ENCODE peak calls at places on chromosomes 7 and 10, in five cellular contexts. One of them, this sample, is unnamed. For H3K36me3, the result is how much of the 10 kb centered on the place peaks cover.

GRCh38 chr7:24728503-24729364 is 28.5 kb downstream of the GSDME start:
- DNase-seq in HCT116: no peak
- DNase-seq in spleen: no peak
- DNase-seq in transverse colon: no peak
- DNase-seq in stomach: no peak
- DNase-seq in this sample: no peak

GRCh38 chr7:49773939-49774458 is 561 bp downstream of the VWC2 start:
- DNase-seq in HCT116: no peak
- DNase-seq in spleen: no peak
- DNase-seq in transverse colon: no peak
- DNase-seq in stomach: no peak
- DNase-seq in this sample: no peak

GRCh38 chr10:122590158-122590557 is 29.6 kb downstream of the DMBT1 start:
- DNase-seq in HCT116: no peak
- DNase-seq in spleen: no peak
- DNase-seq in transverse colon: no peak
- DNase-seq in stomach: no peak
- DNase-seq in this sample: no peak

GRCh38 chr7:55158541-55158940 is 139.7 kb downstream of the EGFR start:
- DNase-seq in HCT116: no peak
- DNase-seq in spleen: no peak
- DNase-seq in transverse colon: no peak
- DNase-seq in stomach: no peak
- DNase-seq in this sample: no peak

GRCh38 chr7:124338861-124339260 is 306.0 kb upstream of the TMEM229A start:
- DNase-seq in HCT116: no peak
- DNase-seq in spleen: no peak
- DNase-seq in transverse colon: no peak
- DNase-seq in stomach: no peak
- DNase-seq in this sample: no peak

GRCh38 chr10:118374404-118374803 is 32.3 kb upstream of the FAM204A start:
- DNase-seq in HCT116: no peak
- DNase-seq in spleen: no peak
- DNase-seq in transverse colon: no peak
- DNase-seq in stomach: no peak
- DNase-seq in this sample: no peak

GRCh38 chr7:7567898-7568531 is 1.3 kb downstream of the MIOS start:
- DNase-seq in HCT116: no peak
- DNase-seq in spleen: no peak
- DNase-seq in transverse colon: no peak
- DNase-seq in stomach: no peak
- DNase-seq in this sample: no peak

GRCh38 chr7:150388709-150389531 is 9.8 kb downstream of the ZNF775 start:
- DNase-seq in HCT116: no peak
- DNase-seq in spleen: peak
- DNase-seq in transverse colon: peak
- DNase-seq in stomach: peak
- DNase-seq in this sample: peak

GRCh38 chr10:125062244-125063208 is 97.8 kb downstream of the CTBP2 start:
- DNase-seq in HCT116: no peak
- DNase-seq in spleen: no peak
- DNase-seq in transverse colon: no peak
- DNase-seq in stomach: no peak
- DNase-seq in this sample: no peak

GRCh38 chr10:34967411-34967880 is 122.7 kb downstream of the CUL2 start:
- DNase-seq in HCT116: no peak
- DNase-seq in spleen: no peak
- DNase-seq in transverse colon: no peak
- DNase-seq in stomach: peak
- DNase-seq in this sample: peak

GRCh38 chr10:35035641-35036040 is 54.5 kb downstream of the CUL2 start:
- DNase-seq in HCT116: no peak
- DNase-seq in spleen: no peak
- DNase-seq in transverse colon: no peak
- DNase-seq in stomach: no peak
- DNase-seq in this sample: no peak

GRCh38 chr7:98826811-98827231 is 43.0 kb downstream of the TMEM130 start:
- DNase-seq in HCT116: no peak
- DNase-seq in spleen: no peak
- DNase-seq in transverse colon: no peak
- DNase-seq in stomach: peak
- DNase-seq in this sample: peak

GRCh38 chr7:26653430-26653911 is 210.9 kb downstream of the SKAP2 start:
- DNase-seq in HCT116: no peak
- DNase-seq in spleen: no peak
- DNase-seq in transverse colon: peak
- DNase-seq in stomach: no peak
- DNase-seq in this sample: no peak

GRCh38 chr7:114530074-114530611 is 115.5 kb downstream of the FOXP2 start:
- DNase-seq in HCT116: no peak
- DNase-seq in spleen: no peak
- DNase-seq in transverse colon: no peak
- DNase-seq in stomach: no peak
- DNase-seq in this sample: no peak

GRCh38 chr7:42722726-42723125 is 189.1 kb downstream of the C7orf25 start:
- DNase-seq in HCT116: no peak
- DNase-seq in spleen: no peak
- DNase-seq in transverse colon: no peak
- DNase-seq in stomach: no peak
- DNase-seq in this sample: no peak

GRCh38 chr7:100169147-100169850 is 882 bp upstream of the GAL3ST4 start:
- DNase-seq in HCT116: no peak
- DNase-seq in spleen: peak
- DNase-seq in transverse colon: no peak
- DNase-seq in stomach: no peak
- DNase-seq in this sample: no peak

GRCh38 chr10:76675951-76676587 is 961.5 kb downstream of the KCNMA1 start:
- DNase-seq in HCT116: no peak
- DNase-seq in spleen: no peak
- DNase-seq in transverse colon: peak
- DNase-seq in stomach: no peak
- DNase-seq in this sample: peak

GRCh38 chr7:2629740-2630681 is 1.8 kb upstream of the TTYH3 start:
- DNase-seq in HCT116: no peak
- DNase-seq in spleen: no peak
- DNase-seq in transverse colon: peak
- DNase-seq in stomach: peak
- DNase-seq in this sample: peak

GRCh38 chr10:104098360-104098925 is 12.8 kb upstream of the COL17A1 start:
- DNase-seq in HCT116: no peak
- DNase-seq in spleen: no peak
- DNase-seq in transverse colon: no peak
- DNase-seq in stomach: no peak
- DNase-seq in this sample: no peak

GRCh38 chr10:69458426-69459100 is 7.3 kb downstream of the TSPAN15 start:
- DNase-seq in HCT116: peak
- DNase-seq in spleen: peak
- DNase-seq in transverse colon: peak
- DNase-seq in stomach: peak
- DNase-seq in this sample: no peak

GRCh38 chr7:39952378-39952777 is 2.3 kb downstream of the CDK13 start:
- DNase-seq in HCT116: no peak
- DNase-seq in spleen: no peak
- DNase-seq in transverse colon: no peak
- DNase-seq in stomach: no peak
- DNase-seq in this sample: no peak

DNA sequence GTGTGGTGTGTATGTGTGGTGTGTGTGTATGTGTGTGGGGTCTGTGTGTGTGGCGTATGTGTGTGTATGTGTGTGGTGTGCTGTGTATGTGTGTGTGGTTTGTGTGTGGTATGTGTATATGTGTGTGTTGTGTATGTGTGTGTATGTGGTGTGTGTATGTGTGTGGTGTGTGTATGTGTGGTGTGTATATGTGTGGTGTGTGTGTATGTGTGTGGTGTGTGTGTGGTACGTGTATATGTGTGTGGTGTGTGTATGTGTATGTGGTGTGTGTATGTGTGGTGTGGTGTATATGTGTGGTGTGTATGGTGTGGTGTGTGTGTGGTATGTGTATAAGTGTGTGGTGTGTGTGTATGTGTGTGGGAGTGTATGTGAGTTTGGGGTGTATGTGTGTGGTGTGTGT is 428.7 kb downstream of the PAXIP1 start:
- DNase-seq in HCT116: no peak
- DNase-seq in spleen: no peak
- DNase-seq in transverse colon: no peak
- DNase-seq in stomach: no peak
- DNase-seq in this sample: no peak
- H3K36me3 ChIP-seq in HCT116: under half
- H3K36me3 ChIP-seq in spleen: under half
- H3K36me3 ChIP-seq in transverse colon: under half
- H3K36me3 ChIP-seq in stomach: under half
- H3K36me3 ChIP-seq in this sample: under half

DNA sequence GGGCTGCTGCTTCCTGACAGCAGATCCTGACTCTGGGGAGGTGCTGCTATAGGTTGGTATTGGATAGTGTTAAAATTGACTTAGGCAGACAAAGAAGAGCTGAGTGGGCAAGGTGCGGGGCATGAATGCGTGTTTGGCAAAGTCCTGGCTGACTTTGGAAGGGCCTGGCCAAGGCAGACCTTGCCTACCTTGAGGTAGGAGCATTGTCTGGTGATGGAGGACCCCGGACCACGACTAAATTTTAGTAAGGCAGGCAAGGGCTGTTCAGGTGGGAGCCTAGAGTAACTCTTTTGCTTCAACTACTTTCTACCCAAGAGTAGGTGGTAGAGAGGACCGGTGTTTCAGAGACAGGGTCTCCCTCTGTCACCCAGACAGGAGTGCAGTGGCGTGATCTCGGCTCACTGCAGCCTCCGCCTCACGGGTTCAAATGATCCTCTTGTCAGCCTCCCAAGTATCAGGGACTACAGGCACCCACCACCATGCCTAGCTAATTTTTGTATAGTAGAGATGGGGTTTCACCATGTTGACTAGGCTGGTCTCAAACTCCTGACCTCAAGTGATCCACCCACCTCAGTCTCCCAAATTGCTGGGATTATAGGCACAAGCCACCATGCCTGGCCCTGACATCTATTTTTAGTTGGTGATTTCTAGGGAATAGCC is 12.2 kb upstream of the LAT2 start:
- DNase-seq in HCT116: no peak
- DNase-seq in spleen: no peak
- DNase-seq in transverse colon: no peak
- DNase-seq in stomach: no peak
- DNase-seq in this sample: no peak
- TF ChIP-seq POLR2AphosphoS5 in HCT116: peak
- TF ChIP-seq POLR2AphosphoS5 in spleen: no peak
- TF ChIP-seq POLR2AphosphoS5 in transverse colon: no peak
- TF ChIP-seq POLR2AphosphoS5 in stomach: no peak
- TF ChIP-seq POLR2AphosphoS5 in this sample: no peak

DNA sequence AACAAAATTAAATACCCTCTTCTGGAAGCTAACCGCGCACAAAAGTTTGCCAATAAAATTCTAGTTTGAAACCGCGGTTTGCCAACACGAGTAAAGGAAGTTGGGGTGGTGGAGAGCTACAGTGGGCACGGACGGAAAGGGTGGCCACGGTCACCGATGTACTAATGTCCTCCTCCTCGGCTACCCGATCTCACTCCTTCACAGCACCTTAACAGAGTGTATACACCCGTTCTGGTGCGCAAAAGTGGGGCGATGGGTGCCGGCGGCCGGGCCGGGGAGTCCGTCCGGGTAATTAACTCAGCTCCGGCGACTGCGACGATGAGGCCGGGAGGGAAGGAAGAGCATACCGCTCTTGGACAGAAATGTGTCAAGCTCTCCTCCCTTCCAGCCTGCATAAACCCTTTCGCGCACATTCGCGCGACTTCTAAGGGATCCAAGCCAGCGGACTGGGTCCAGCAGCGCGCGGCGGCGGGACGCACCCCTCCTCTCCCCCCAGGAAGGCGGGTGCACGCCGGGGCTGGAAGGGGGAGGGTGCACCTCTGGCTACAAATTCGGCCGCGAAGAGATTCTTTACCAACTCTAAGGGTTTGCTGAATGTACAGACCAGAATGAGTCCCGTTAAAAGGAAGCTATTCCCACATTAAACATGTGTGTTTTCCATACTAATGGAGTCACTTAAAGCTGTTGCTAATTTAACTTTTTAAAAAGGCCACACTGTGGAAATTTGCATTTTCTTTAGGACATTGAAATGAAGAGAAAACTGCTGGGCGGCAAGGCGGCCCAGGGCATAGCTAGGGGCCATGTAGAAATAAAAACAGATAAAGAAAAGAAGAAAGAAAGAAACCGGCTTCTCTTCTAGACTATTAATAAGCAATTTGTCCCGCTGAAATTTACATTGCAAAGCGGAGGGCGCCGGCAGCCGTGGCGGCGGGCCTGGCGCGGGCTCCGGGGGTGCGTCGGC is 6.6 kb upstream of the EBF3 start:
- DNase-seq in HCT116: no peak
- DNase-seq in spleen: peak
- DNase-seq in transverse colon: no peak
- DNase-seq in stomach: no peak
- DNase-seq in this sample: no peak
- H3K4me3 ChIP-seq in HCT116: no peak
- H3K4me3 ChIP-seq in spleen: peak
- H3K4me3 ChIP-seq in transverse colon: peak
- H3K4me3 ChIP-seq in stomach: peak
- H3K4me3 ChIP-seq in this sample: peak

DNA sequence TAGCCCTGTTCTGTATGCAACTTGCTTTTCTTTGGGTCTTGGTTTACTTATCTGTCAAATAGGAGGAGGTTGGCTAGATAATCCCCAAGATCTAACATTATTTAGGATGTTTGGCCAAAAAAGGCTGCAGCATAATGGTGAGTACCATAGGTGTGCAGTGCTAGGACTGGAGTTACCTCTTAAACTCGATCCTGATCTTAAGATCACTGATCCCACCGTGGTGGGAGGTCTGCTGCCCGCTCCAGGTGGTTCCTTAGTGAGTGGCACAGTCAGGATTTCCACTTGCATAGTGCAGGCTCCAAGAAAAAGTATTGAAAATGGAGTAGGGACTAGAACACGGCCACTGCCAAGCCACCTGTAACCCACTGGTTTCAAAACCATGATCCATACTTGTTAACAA is 66.9 kb downstream of the KLHDC10 start:
- DNase-seq in HCT116: no peak
- DNase-seq in spleen: no peak
- DNase-seq in transverse colon: no peak
- DNase-seq in stomach: no peak
- DNase-seq in this sample: no peak
- H3K36me3 ChIP-seq in HCT116: under half
- H3K36me3 ChIP-seq in spleen: under half
- H3K36me3 ChIP-seq in transverse colon: under half
- H3K36me3 ChIP-seq in stomach: half or more
- H3K36me3 ChIP-seq in this sample: under half

DNA sequence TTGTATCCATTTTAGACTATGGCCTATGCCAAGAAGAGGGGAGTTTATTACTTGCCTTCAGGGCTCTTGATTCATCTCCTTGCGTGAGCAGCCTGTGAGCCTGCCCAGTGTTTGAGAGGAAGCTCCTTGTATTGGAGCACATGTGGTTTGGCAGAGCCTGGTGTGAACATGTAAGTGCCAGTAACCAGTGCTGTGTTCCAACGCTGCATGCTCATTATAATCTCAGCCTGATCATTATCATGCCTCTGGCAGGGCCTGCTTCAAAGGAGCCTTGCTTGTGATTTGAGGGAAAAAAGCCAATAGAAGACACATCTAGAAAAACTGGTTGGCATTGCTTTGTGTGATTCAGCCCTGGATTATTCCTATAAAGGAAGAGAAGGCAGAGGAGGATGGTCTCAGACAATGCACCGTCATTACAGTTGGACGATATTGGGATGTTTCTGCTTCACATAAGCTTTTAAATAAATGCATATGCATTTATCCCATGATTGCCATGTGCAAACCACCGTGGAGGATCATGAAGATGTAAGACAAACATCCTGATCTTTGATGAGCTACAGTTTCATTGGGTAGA is 203.4 kb upstream of the AHR start:
- DNase-seq in HCT116: no peak
- DNase-seq in spleen: no peak
- DNase-seq in transverse colon: no peak
- DNase-seq in stomach: peak
- DNase-seq in this sample: peak
- TF ChIP-seq POLR2AphosphoS5 in HCT116: no peak
- TF ChIP-seq POLR2AphosphoS5 in spleen: no peak
- TF ChIP-seq POLR2AphosphoS5 in transverse colon: no peak
- TF ChIP-seq POLR2AphosphoS5 in stomach: no peak
- TF ChIP-seq POLR2AphosphoS5 in this sample: peak